ENCODE peak calls at places on chromosomes 2 and 18, in ten cellular contexts. B is fibroblast of lung, M is tibial nerve, F is astrocyte of the spinal cord, V is Caco-2, D is transverse colon, Q is AG04450, S is mesenchymal stem cell, E is uterus, R is fibroblast of the aortic adventitia. O is an unnamed sample.

GRCh38 chr2:18402-19271 is 27.7 kb downstream of the FAM110C start:
- DNase-seq in S (no peak), F (no peak), R (no peak), B (no peak), D (no peak), M (no peak), Q (no peak), E (no peak), V (no peak), O (no peak)

GRCh38 chr2:83613178-83613577 is 845.9 kb downstream of the SUCLG1 start:
- DNase-seq in Q (no peak), S (no peak), B (no peak), E (no peak), M (no peak), R (no peak), V (no peak), F (no peak), D (no peak), O (no peak)

GRCh38 chr2:189318761-189319160 is 122.5 kb upstream of the WDR75 start:
- DNase-seq in V (no peak), E (no peak), R (peak; percentile 12), D (no peak), F (peak; percentile 50), M (no peak), Q (no peak), B (no peak), S (no peak), O (no peak)

GRCh38 chr2:142876423-142876822 is 1.0 kb upstream of the KYNU start:
- DNase-seq in S (peak; percentile 26), D (no peak), M (no peak), V (no peak), Q (no peak), E (no peak), F (no peak), B (no peak), R (peak; percentile 31), O (no peak)

GRCh38 chr2:235665656-235666239 is 171.9 kb downstream of the AGAP1 start:
- DNase-seq in S (peak; percentile 51), M (no peak), D (no peak), E (peak; percentile 51), V (no peak), Q (no peak), R (peak; percentile 59), B (peak; percentile 46), F (no peak), O (no peak)

GRCh38 chr2:233235977-233236376 is 15.5 kb upstream of the ATG16L1 start:
- DNase-seq in D (no peak), Q (no peak), E (no peak), F (no peak), B (no peak), M (no peak), V (no peak), S (no peak), R (no peak), O (no peak)

GRCh38 chr2:607172-607571 is 70.0 kb downstream of the TMEM18 start:
- DNase-seq in D (no peak), S (no peak), Q (no peak), M (no peak), V (no peak), F (no peak), R (no peak), B (no peak), E (no peak), O (no peak)

GRCh38 chr2:191645807-191646611 is 31.9 kb upstream of the NABP1 start:
- DNase-seq in S (no peak), B (no peak), R (peak; percentile 48), M (no peak), D (no peak), E (no peak), V (no peak), Q (no peak), F (no peak), O (no peak)

GRCh38 chr18:63511285-63511684 is 30.9 kb upstream of the SERPINB12 start:
- DNase-seq in R (peak; percentile 55), M (no peak), B (peak; percentile 34), F (peak; percentile 49), Q (peak; percentile 6), E (no peak), D (no peak), V (peak; percentile 26), S (peak; percentile 59), O (peak; percentile 38)

GRCh38 chr18:48129621-48130082 is 199.2 kb upstream of the SMAD2 start:
- DNase-seq in M (no peak), D (no peak), Q (no peak), V (no peak), F (no peak), E (peak; percentile 68), S (no peak), R (no peak), B (no peak), O (no peak)

GRCh38 chr2:160752475-160753330 is 259.1 kb upstream of the RBMS1 start:
- DNase-seq in V (peak; percentile 50), R (peak; percentile 58), S (no peak), B (peak; percentile 74), D (no peak), Q (no peak), F (peak; percentile 68), M (no peak), E (no peak), O (no peak)

GRCh38 chr2:183614797-183615429 is 490.7 kb downstream of the NUP35 start:
- DNase-seq in M (no peak), F (peak; percentile 66), V (no peak), B (peak; percentile 19), S (no peak), R (no peak), Q (no peak), E (no peak), D (no peak), O (no peak)

GRCh38 chr2:43676322-43677050 is at the start of gene C1GALT1C1L:
- DNase-seq in V (peak; percentile 57), F (peak; percentile 76), M (peak; percentile 18), R (peak; percentile 50), Q (no peak), D (peak; percentile 72), B (peak; percentile 75), E (peak; percentile 82), S (peak; percentile 13), O (peak; percentile 10)

DNA sequence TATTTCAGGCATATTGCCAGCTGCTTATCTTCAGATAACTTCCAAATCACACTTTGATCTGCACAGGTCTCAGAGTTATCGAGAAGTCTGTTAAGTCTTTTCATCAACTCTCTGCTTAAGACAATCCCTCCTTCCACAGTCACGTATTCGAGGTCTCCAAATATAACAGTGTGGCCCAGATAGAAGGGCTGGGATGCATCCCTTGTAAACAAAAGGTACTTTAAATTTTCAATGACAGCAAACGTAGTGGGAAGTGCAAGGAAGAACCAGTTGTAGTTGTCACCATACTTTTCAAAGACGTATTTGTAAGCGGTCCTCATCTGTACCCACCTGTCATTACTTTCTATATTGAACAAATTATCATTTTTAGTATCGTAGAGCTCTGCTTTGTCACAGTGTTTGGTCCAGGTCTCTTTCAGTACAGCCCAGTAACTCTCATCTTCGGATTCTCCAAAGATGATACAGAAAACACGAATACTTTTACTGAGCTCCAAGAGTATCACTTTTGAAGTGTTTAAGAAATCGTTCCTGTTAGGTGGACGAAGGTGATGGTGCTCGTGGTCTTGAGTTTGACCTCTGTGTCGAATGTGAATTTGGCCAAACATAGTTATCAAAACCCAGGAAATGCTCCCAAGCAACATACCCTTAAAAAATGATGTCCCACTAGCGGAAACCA is 445 bp downstream of the C1GALT1C1L start:
- DNase-seq in V (no peak), S (no peak), B (peak; percentile 1), D (no peak), R (no peak), Q (no peak), M (no peak), E (no peak), F (peak; percentile 3), O (no peak)
- H3K4me3 ChIP-seq in V (peak overlapping the region; percentile 36), S (no peak overlapping the region), B (peak overlapping the region; percentile 69), D (peak overlapping the region; percentile 49), R (peak overlapping the region; percentile 54), Q (peak overlapping the region; percentile 60), M (peak overlapping the region; percentile 37), E (peak overlapping the region; percentile 57), F (peak overlapping the region; percentile 48), O (peak overlapping the region; percentile 42)

GRCh38 chr2:20348542-20348941 is 2.1 kb downstream of the PUM2 start:
- DNase-seq in M (no peak), Q (no peak), S (no peak), R (no peak), E (no peak), B (no peak), D (peak; percentile 38), F (no peak), V (no peak), O (no peak)
- H3K4me3 ChIP-seq in M (no peak overlapping the region), Q (peak overlapping the region; percentile 81), S (no peak overlapping the region), R (peak overlapping the region; percentile 36), E (no peak overlapping the region), B (peak overlapping the region; percentile 98), D (peak overlapping the region; percentile 83), F (no peak overlapping the region), V (peak overlapping the region; percentile 17), O (no peak overlapping the region)

GRCh38 chr2:17646838-17647701 is 106.5 kb downstream of the SMC6 start:
- DNase-seq in M (no peak), V (no peak), Q (no peak), S (no peak), D (peak; percentile 64), F (no peak), R (no peak), E (no peak), B (no peak), O (no peak)

GRCh38 chr2:17649026-17649425 is 104.6 kb downstream of the SMC6 start:
- DNase-seq in F (no peak), Q (no peak), R (no peak), S (no peak), D (peak; percentile 41), B (no peak), M (no peak), V (no peak), E (no peak), O (no peak)

GRCh38 chr2:17644997-17645715 is 104.7 kb downstream of the VSNL1 start:
- DNase-seq in M (no peak), F (no peak), V (no peak), E (no peak), S (peak; percentile 22), R (peak; percentile 43), B (peak; percentile 49), D (no peak), Q (no peak), O (no peak)

GRCh38 chr2:17648571-17648970 is 105.0 kb downstream of the SMC6 start:
- DNase-seq in Q (no peak), R (no peak), E (no peak), V (no peak), D (no peak), M (no peak), S (no peak), F (no peak), B (no peak), O (no peak)

GRCh38 chr2:17646096-17646554 is 105.6 kb downstream of the VSNL1 start:
- DNase-seq in M (no peak), R (peak; percentile 93), V (no peak), D (peak; percentile 64), B (peak; percentile 78), E (peak; percentile 83), F (peak; percentile 85), S (peak; percentile 87), Q (peak; percentile 72), O (peak; percentile 70)
- H3K4me3 ChIP-seq in M (no peak overlapping the region), R (no peak overlapping the region), V (no peak overlapping the region), D (no peak overlapping the region), B (no peak overlapping the region), E (no peak overlapping the region), F (no peak overlapping the region), S (no peak overlapping the region), Q (no peak overlapping the region), O (no peak overlapping the region)

DNA sequence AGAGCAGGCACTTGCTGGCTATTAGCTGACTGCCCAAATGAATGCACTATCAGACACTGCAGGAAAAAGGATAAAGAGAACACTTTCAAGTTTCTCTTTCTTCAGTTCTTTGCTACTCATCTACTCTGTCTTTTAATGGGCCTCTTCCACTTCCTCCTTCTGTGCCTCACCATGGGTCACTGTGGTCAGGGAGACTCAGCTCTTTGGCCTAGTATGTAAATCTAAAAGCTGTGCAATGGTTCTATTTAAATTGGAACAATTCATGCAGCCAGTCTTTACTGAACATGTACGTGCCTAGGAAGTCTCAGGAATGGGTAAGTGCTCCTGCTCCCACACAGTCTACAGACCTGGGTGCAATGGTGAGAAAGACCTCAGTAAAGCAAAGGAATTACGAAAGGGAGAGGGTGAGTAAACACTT is 79.1 kb upstream of the DNMT3A start:
- DNase-seq in D (peak; percentile 42), S (no peak), M (no peak), B (no peak), E (no peak), F (no peak), R (no peak), Q (no peak), V (no peak), O (no peak)
- H3K4me3 ChIP-seq in D (no peak overlapping the region), S (no peak overlapping the region), M (no peak overlapping the region), B (no peak overlapping the region), E (no peak overlapping the region), F (no peak overlapping the region), R (no peak overlapping the region), Q (no peak overlapping the region), V (no peak overlapping the region), O (no peak overlapping the region)